ENCODE peak calls at places on chromosomes 11 and 22, in ten cellular contexts. W, G, C, O, X, Q, S, A, K and R are unnamed samples.
A peak's percentile ranks its signal among the peaks of the same experiment; 100 is the strongest.

GRCh38 chr11:70643642-70644041 is 245.3 kb downstream of the CTTN start:
- DNase-seq in W (no peak), G (no peak), C (no peak), O (no peak), X (no peak), Q (no peak), S (no peak), A (no peak), K (no peak), R (no peak)

GRCh38 chr11:111634981-111635705 is 32.9 kb downstream of the SIK2 start:
- DNase-seq in W (no peak), G (no peak), C (no peak), O (peak; percentile 27), X (no peak), Q (no peak), S (no peak), A (no peak), K (no peak), R (peak; percentile 8)

GRCh38 chr11:135075740-135076139 is 663.7 kb upstream of the B3GAT1 start:
- DNase-seq in W (peak; percentile 81), G (no peak), C (no peak), O (peak; percentile 95), X (no peak), Q (no peak), S (peak; percentile 28), A (peak; percentile 43), K (peak; percentile 72), R (peak; percentile 32)

GRCh38 chr11:18778468-18778867 is 13.1 kb downstream of the PTPN5 start:
- DNase-seq in W (no peak), G (no peak), C (no peak), O (no peak), X (no peak), Q (no peak), S (no peak), A (no peak), K (no peak), R (no peak)

GRCh38 chr22:29689872-29690213 is 30.0 kb upstream of the CABP7 start:
- DNase-seq in W (peak; percentile 86), G (peak; percentile 75), C (peak; percentile 23), O (peak; percentile 44), X (no peak), Q (peak; percentile 74), S (no peak), A (peak; percentile 5), K (peak; percentile 55), R (peak; percentile 80)

GRCh38 chr11:65502852-65503603 is 4.2 kb downstream of the MALAT1 start:
- DNase-seq in W (no peak), G (no peak), C (no peak), O (peak; percentile 67), X (no peak), Q (no peak), S (no peak), A (no peak), K (no peak), R (peak; percentile 44)

GRCh38 chr11:113014262-113014661 is 53.0 kb downstream of the NCAM1 start:
- DNase-seq in W (no peak), G (no peak), C (no peak), O (peak; percentile 38), X (no peak), Q (peak; percentile 86), S (no peak), A (no peak), K (no peak), R (peak; percentile 63)

GRCh38 chr11:79078999-79079398 is 361.8 kb downstream of the TENM4 start:
- DNase-seq in W (no peak), G (no peak), C (no peak), O (no peak), X (no peak), Q (peak; percentile 77), S (no peak), A (no peak), K (no peak), R (no peak)

GRCh38 chr11:112852141-112852853 is 108.9 kb upstream of the NCAM1 start:
- DNase-seq in W (no peak), G (peak; percentile 7), C (no peak), O (no peak), X (no peak), Q (no peak), S (no peak), A (no peak), K (no peak), R (no peak)

GRCh38 chr11:100177651-100178050 is 509.4 kb upstream of the ARHGAP42 start:
- DNase-seq in W (no peak), G (no peak), C (no peak), O (no peak), X (no peak), Q (no peak), S (no peak), A (no peak), K (no peak), R (no peak)

GRCh38 chr11:112302226-112302868 is 41.7 kb upstream of the PLET1 start:
- DNase-seq in W (no peak), G (no peak), C (no peak), O (peak; percentile 60), X (no peak), Q (no peak), S (no peak), A (no peak), K (no peak), R (peak; percentile 12)

GRCh38 chr11:107591098-107591445 is at the start of gene ELMOD1:
- DNase-seq in W (peak; percentile 78), G (peak; percentile 81), C (no peak), O (peak; percentile 48), X (no peak), Q (peak; percentile 86), S (no peak), A (no peak), K (peak; percentile 60), R (peak; percentile 86)

GRCh38 chr11:123549901-123550619 is 104.4 kb downstream of the SCN3B start:
- DNase-seq in W (no peak), G (no peak), C (no peak), O (no peak), X (no peak), Q (no peak), S (no peak), A (no peak), K (no peak), R (no peak)

GRCh38 chr11:76280151-76280881 is 74.0 kb upstream of the WNT11 start:
- DNase-seq in W (no peak), G (no peak), C (no peak), O (no peak), X (no peak), Q (no peak), S (no peak), A (no peak), K (no peak), R (peak; percentile 48)

GRCh38 chr22:27919943-27920755 is 1.1 kb upstream of the PITPNB start:
- DNase-seq in W (no peak), G (peak; percentile 27), C (peak; percentile 55), O (peak; percentile 88), X (no peak), Q (peak; percentile 33), S (no peak), A (no peak), K (no peak), R (peak; percentile 79)

GRCh38 chr22:48938741-48939140 is 888.9 kb downstream of the BRD1 start:
- DNase-seq in W (no peak), G (no peak), C (no peak), O (no peak), X (no peak), Q (no peak), S (no peak), A (no peak), K (no peak), R (no peak)

GRCh38 chr11:21190181-21190580 is 520.8 kb downstream of the NELL1 start:
- DNase-seq in W (no peak), G (no peak), C (no peak), O (no peak), X (no peak), Q (no peak), S (no peak), A (no peak), K (no peak), R (no peak)

GRCh38 chr11:76627541-76628082 is 42.9 kb downstream of the LRRC32 start:
- DNase-seq in W (no peak), G (no peak), C (no peak), O (no peak), X (no peak), Q (no peak), S (no peak), A (no peak), K (no peak), R (no peak)

GRCh38 chr11:44316388-44317240 is 6.7 kb upstream of the ALX4 start:
- DNase-seq in W (peak; percentile 74), G (no peak), C (no peak), O (no peak), X (no peak), Q (no peak), S (no peak), A (no peak), K (no peak), R (peak; percentile 53)

GRCh38 chr11:33500865-33501479 is 199.7 kb downstream of the C11orf91 start:
- DNase-seq in W (no peak), G (no peak), C (peak; percentile 8), O (peak; percentile 58), X (no peak), Q (no peak), S (no peak), A (no peak), K (no peak), R (peak; percentile 88)

GRCh38 chr11:123206671-123207421 is 11.8 kb upstream of the CLMP start:
- DNase-seq in W (no peak), G (no peak), C (no peak), O (no peak), X (no peak), Q (no peak), S (no peak), A (no peak), K (no peak), R (peak; percentile 76)

GRCh38 chr11:73426184-73426845 is 50.1 kb downstream of the RELT start:
- DNase-seq in W (no peak), G (no peak), C (no peak), O (no peak), X (no peak), Q (no peak), S (no peak), A (no peak), K (no peak), R (no peak)

GRCh38 chr11:24226606-24227005 is 270.2 kb upstream of the LUZP2 start:
- DNase-seq in W (no peak), G (no peak), C (no peak), O (no peak), X (no peak), Q (no peak), S (no peak), A (no peak), K (no peak), R (peak; percentile 33)

GRCh38 chr11:44609028-44609782 is 43.7 kb downstream of the CD82 start:
- DNase-seq in W (peak; percentile 89), G (no peak), C (no peak), O (no peak), X (no peak), Q (no peak), S (no peak), A (no peak), K (no peak), R (no peak)

GRCh38 chr22:22959147-22959827 is 71.7 kb downstream of the IGLL5 start:
- DNase-seq in W (peak; percentile 86), G (peak; percentile 44), C (peak; percentile 72), O (peak; percentile 81), X (no peak), Q (peak; percentile 78), S (no peak), A (peak; percentile 55), K (peak; percentile 77), R (peak; percentile 93)

GRCh38 chr11:30481385-30481784 is 104.8 kb downstream of the MPPED2 start:
- DNase-seq in W (no peak), G (no peak), C (no peak), O (no peak), X (no peak), Q (no peak), S (no peak), A (no peak), K (no peak), R (peak; percentile 27)

GRCh38 chr11:9787981-9788521 is 124.2 kb downstream of the SWAP70 start:
- DNase-seq in W (no peak), G (peak; percentile 78), C (peak; percentile 69), O (peak; percentile 95), X (no peak), Q (no peak), S (peak; percentile 15), A (no peak), K (no peak), R (peak; percentile 12)

GRCh38 chr11:32052218-32052617 is 38.7 kb upstream of the RCN1 start:
- DNase-seq in W (no peak), G (peak; percentile 63), C (peak; percentile 46), O (peak; percentile 63), X (no peak), Q (peak; percentile 78), S (no peak), A (peak; percentile 5), K (peak; percentile 53), R (peak; percentile 81)